ENCODE peak calls at places on chromosomes 12 and 14, in six cellular contexts. G is psoas muscle; E is heart right ventricle; O is naive thymus-derived CD4-positive, alpha-beta T cell; R is breast epithelium; J is IMR-90. Y is an unnamed sample. For H3K4me1, the result is how much of the 10 kb centered on the place peaks cover.

GRCh38 chr12:124311292-124312109 is 16.6 kb downstream of the RFLNA start:
- DNase-seq in G (no peak), E (no peak), O (no peak), R (no peak), J (no peak), Y (no peak)

GRCh38 chr12:102879-103168 is 36.3 kb downstream of the IQSEC3 start:
- DNase-seq in G (no peak), E (no peak), O (no peak), R (no peak), J (no peak), Y (no peak)

GRCh38 chr12:50100561-50100960 is 3.2 kb upstream of the GPD1 start:
- DNase-seq in G (no peak), E (no peak), O (no peak), R (no peak), J (no peak), Y (no peak)

GRCh38 chr12:13390381-13390856 is 193.9 kb downstream of the EMP1 start:
- DNase-seq in G (peak), E (peak), O (no peak), R (peak), J (peak), Y (peak)

GRCh38 chr12:62813031-62813829 is 121.7 kb downstream of the PPM1H start:
- DNase-seq in G (peak), E (peak), O (no peak), R (no peak), J (peak), Y (peak)

GRCh38 chr12:106771425-106771824 is 3.1 kb upstream of the RIC8B start:
- DNase-seq in G (no peak), E (no peak), O (no peak), R (no peak), J (no peak), Y (no peak)

GRCh38 chr14:93056166-93056839 is 59.4 kb downstream of the ITPK1 start:
- DNase-seq in G (no peak), E (no peak), O (no peak), R (no peak), J (no peak), Y (no peak)

GRCh38 chr14:100132903-100133510 is 26.4 kb downstream of the DEGS2 start:
- DNase-seq in G (no peak), E (no peak), O (no peak), R (no peak), J (no peak), Y (no peak)

GRCh38 chr14:101476931-101477553 is 84.3 kb upstream of the DIO3 start:
- DNase-seq in G (no peak), E (no peak), O (no peak), R (peak), J (no peak), Y (no peak)

GRCh38 chr14:26595922-26596721 is 1.7 kb downstream of the NOVA1 start:
- DNase-seq in G (no peak), E (no peak), O (no peak), R (no peak), J (no peak), Y (no peak)

GRCh38 chr12:19036673-19037357 is 92.7 kb upstream of the PLEKHA5 start:
- DNase-seq in G (no peak), E (no peak), O (no peak), R (no peak), J (peak), Y (no peak)

GRCh38 chr14:24060984-24061913 is 9.4 kb downstream of the CARMIL3 start:
- DNase-seq in G (no peak), E (no peak), O (no peak), R (no peak), J (no peak), Y (no peak)

GRCh38 chr12:94304012-94304411 is 155.6 kb downstream of the PLXNC1 start:
- DNase-seq in G (no peak), E (no peak), O (no peak), R (no peak), J (no peak), Y (no peak)

GRCh38 chr14:67497716-67498115 is 9.2 kb upstream of the TMEM229B start:
- DNase-seq in G (no peak), E (no peak), O (no peak), R (no peak), J (no peak), Y (no peak)

GRCh38 chr14:69093551-69094421 is 59.1 kb downstream of the DCAF5 start:
- DNase-seq in G (no peak), E (no peak), O (no peak), R (no peak), J (peak), Y (no peak)

GRCh38 chr14:90791481-90791880 is 24.7 kb downstream of the TTC7B start:
- DNase-seq in G (no peak), E (no peak), O (no peak), R (no peak), J (no peak), Y (no peak)

GRCh38 chr12:110640275-110641025 is 26.5 kb downstream of the TCTN1 start:
- DNase-seq in G (peak), E (peak), O (no peak), R (no peak), J (no peak), Y (no peak)
- H3K4me1 ChIP-seq in G (under half), E (under half), O (under half), R (under half), J (under half), Y (under half)

GRCh38 chr12:51815571-51815970 is 32.9 kb downstream of the FIGNL2 start:
- DNase-seq in G (peak), E (no peak), O (no peak), R (no peak), J (no peak), Y (no peak)
- H3K4me3 ChIP-seq in G (no peak), E (no peak), O (no peak), R (no peak), J (no peak), Y (no peak)

DNA sequence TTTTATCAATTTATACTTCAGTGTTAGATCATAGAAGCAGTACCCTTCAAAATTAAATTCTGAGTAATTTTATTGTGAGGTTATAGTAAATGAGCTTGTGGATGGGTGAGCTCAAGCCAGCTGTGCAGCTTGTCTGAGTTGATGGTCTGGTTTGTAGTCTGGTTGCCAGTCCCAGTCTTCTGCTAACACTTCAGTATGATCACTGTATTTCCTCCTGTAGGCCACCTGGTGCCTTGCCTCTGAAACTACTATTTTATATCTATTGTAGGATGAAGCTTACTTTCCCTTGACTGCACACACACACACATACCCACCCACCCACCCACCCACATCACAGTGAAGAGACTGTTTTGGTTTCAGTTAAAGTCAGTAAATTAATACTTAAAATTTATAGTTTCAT is 496.4 kb downstream of the PCNX1 start:
- DNase-seq in G (no peak), E (no peak), O (peak), R (no peak), J (peak), Y (no peak)
- H3K4me1 ChIP-seq in G (under half), E (under half), O (under half), R (under half), J (under half), Y (under half)

GRCh38 chr12:80582431-80582830 is 125.0 kb upstream of the MYF6 start:
- DNase-seq in G (no peak), E (no peak), O (no peak), R (no peak), J (no peak), Y (no peak)

GRCh38 chr12:80576641-80577418 is 130.6 kb upstream of the MYF6 start:
- DNase-seq in G (no peak), E (no peak), O (no peak), R (no peak), J (peak), Y (no peak)

DNA sequence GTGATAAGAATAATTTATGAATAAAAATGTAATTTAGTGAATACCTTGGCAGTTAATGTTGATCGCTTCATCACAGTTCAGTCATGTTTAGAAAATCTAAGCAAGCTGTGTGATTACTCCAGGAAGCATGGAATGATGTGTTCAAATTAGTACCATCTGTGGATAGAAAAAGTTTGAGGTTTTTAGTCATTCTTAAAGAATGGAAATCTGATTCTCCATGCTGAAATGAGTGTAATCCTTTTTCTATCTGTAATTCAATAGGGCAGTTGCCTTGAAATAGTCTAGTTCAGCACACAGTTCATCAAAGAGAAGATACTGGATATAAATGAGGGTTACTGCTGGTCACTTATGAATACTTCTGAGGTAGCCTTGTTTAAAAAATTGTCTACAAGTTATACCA is 127.2 kb upstream of the MYF6 start:
- DNase-seq in G (no peak), E (no peak), O (no peak), R (no peak), J (peak), Y (no peak)
- H3K4me3 ChIP-seq in G (no peak), E (no peak), O (no peak), R (no peak), J (no peak), Y (no peak)

DNA sequence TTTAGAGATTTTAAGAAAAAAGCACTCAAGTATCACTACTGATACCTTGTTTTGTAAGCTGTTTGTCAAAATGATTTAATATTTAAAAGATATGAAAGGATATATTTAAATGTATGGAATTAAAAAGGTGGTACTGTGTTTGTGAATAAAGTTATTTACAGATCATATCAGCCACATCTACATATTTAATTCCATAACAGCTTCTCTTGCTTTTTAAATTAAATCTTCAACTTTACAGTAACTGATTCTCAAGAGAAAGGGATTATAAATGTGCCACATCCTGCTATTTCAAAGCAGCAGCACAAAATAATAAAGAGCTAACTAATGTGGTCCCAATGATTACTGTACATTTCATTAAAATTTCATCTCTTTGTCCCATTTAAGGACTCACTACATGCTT is 117.9 kb downstream of the MED13L start:
- DNase-seq in G (no peak), E (no peak), O (no peak), R (no peak), J (no peak), Y (no peak)
- H3K4me1 ChIP-seq in G (half or more), E (half or more), O (under half), R (under half), J (under half), Y (under half)

DNA sequence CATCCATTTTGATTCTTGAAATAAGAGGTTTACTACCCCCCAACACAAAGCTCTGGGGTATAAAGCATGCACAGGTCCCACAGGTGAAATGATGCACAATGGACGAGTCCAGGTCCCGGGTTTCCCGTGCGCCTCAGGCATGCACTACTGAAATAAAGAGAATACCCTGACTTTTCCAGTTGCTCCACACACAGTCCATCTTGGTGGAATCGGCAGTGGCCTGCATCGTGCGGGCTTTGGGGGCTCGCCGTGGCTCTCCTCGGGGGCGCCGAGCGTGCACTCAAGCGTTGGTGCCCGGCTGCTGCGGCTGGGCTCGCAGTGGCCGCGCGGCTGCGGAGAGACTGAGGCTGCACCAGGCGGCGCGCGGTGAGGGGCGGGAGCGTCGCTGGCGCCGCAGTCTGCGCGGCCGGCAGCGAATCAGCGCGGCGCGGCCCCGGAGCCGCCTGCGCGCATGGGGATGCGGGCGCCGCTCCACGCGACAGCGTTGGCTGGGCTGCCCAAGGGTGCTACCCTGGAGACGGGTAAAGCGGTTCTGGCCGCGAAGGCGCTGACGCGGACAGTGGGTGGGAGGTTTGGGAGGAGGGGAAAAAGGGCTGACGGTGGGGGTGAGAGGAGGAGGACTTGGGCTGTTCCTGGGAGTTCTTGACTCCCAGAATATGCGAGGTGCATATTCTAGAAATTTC is 53.8 kb upstream of the CCDC175 start:
- DNase-seq in G (no peak), E (no peak), O (no peak), R (no peak), J (no peak), Y (peak)
- H3K4me3 ChIP-seq in G (peak), E (no peak), O (no peak), R (peak), J (peak), Y (peak)

GRCh38 chr12:88388566-88389269 is 191.6 kb downstream of the KITLG start:
- DNase-seq in G (no peak), E (no peak), O (no peak), R (no peak), J (peak), Y (no peak)
- H3K4me1 ChIP-seq in G (under half), E (under half), O (under half), R (under half), J (under half), Y (under half)

DNA sequence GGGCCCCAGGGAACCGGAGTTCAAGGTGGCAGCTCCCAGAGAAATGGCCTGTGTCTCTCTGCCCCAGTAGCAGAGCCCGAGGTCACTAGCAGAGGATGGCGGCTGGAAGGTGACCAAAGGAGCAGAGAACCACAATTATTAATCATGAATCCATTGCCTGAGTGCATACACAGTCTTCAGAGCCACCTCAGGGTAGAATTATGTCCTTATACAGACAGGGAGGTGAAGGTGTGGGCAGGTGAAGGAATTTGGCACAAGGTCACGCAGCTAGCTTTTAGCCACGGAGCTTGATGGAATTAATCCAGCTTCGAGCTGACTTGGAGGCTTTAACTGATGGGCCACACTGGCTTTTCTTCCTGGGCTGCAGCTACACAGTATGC is 93.2 kb downstream of the LRRC74A start:
- DNase-seq in G (no peak), E (no peak), O (no peak), R (no peak), J (no peak), Y (no peak)
- H3K4me3 ChIP-seq in G (peak), E (peak), O (no peak), R (peak), J (no peak), Y (peak)

Y was measured in thoracic aorta.